ENCODE peak calls at places on chromosomes 13 and 19, in four cellular contexts. X is CD4-positive, alpha-beta T cell; G is PC-3; L is SK-N-SH. H is an unnamed sample.

GRCh38 chr19:9865732-9866627 is 30.9 kb downstream of the PIN1 start:
- DNase-seq in L (no peak), G (no peak), X (peak), H (no peak)

GRCh38 chr19:14059093-14059480 is 2.8 kb downstream of the PALM3 start:
- DNase-seq in L (peak), G (no peak), X (no peak), H (no peak)

GRCh38 chr13:95327190-95327589 is 25.9 kb upstream of the ABCC4 start:
- DNase-seq in X (no peak), G (no peak), L (no peak), H (no peak)

GRCh38 chr19:36198116-36198515 is 16.3 kb downstream of the ZNF565 start:
- DNase-seq in G (no peak), L (no peak), X (no peak), H (no peak)

GRCh38 chr19:47541507-47541906 is 26.6 kb upstream of the NAPA start:
- DNase-seq in L (no peak), X (no peak), G (no peak), H (no peak)

GRCh38 chr13:113804703-113805430 is 45.8 kb downstream of the TMEM255B start:
- DNase-seq in L (no peak), X (no peak), G (no peak), H (no peak)

GRCh38 chr13:49248433-49249002 is 793 bp downstream of the CDADC1 start:
- DNase-seq in G (peak), X (no peak), L (peak), H (peak)

GRCh38 chr13:75760182-75760981 is 124.3 kb downstream of the LMO7 start:
- DNase-seq in L (no peak), X (peak), G (peak), H (peak)

GRCh38 chr19:54325631-54326030 is 12.7 kb upstream of the LILRA5 start:
- DNase-seq in L (no peak), X (no peak), G (no peak), H (no peak)

GRCh38 chr19:36915992-36916830 is at the start of the genes ZNF568 and ZNF829:
- DNase-seq in L (peak), X (peak), G (no peak), H (peak)

GRCh38 chr19:38759590-38760003 is 13.7 kb downstream of the LGALS7 start:
- DNase-seq in X (no peak), G (no peak), L (no peak), H (no peak)

GRCh38 chr19:39350156-39350555 is 7.9 kb downstream of the SAMD4B start:
- DNase-seq in G (no peak), L (no peak), X (no peak), H (no peak)

GRCh38 chr13:63279136-63279535 is 1863.5 kb upstream of the PCDH20 start:
- DNase-seq in G (no peak), L (no peak), X (no peak), H (no peak)

GRCh38 chr19:44345969-44346368 is 10.5 kb downstream of the ZNF112 start:
- DNase-seq in X (no peak), G (no peak), L (no peak), H (no peak)

GRCh38 chr13:42492372-42492920 is 81.5 kb upstream of the TNFSF11 start:
- DNase-seq in G (no peak), X (no peak), L (no peak), H (peak)

GRCh38 chr19:12940897-12941296 is 2.5 kb downstream of the CALR start:
- DNase-seq in X (no peak), L (no peak), G (no peak), H (no peak)

GRCh38 chr13:101493541-101493940 is 41.1 kb downstream of the ITGBL1 start:
- DNase-seq in G (no peak), X (no peak), L (no peak), H (no peak)

GRCh38 chr13:20981370-20982095 is 79.0 kb upstream of the XPO4 start:
- DNase-seq in L (no peak), X (no peak), G (no peak), H (no peak)

GRCh38 chr13:32125221-32125621 is 93.6 kb downstream of the FRY start:
- DNase-seq in L (no peak), G (peak), X (no peak), H (peak)

GRCh38 chr13:97307882-97308624 is 85.9 kb downstream of the MBNL2 start:
- DNase-seq in G (peak), X (no peak), L (peak), H (peak)

GRCh38 chr13:98564204-98564603 is 12.7 kb downstream of the STK24 start:
- DNase-seq in X (no peak), G (no peak), L (no peak), H (no peak)

GRCh38 chr13:31950121-31950810 is 81.3 kb upstream of the FRY start:
- DNase-seq in L (no peak), G (no peak), X (no peak), H (no peak)

GRCh38 chr19:53977429-53977990 is 13.9 kb upstream of the CACNG6 start:
- DNase-seq in G (peak), L (peak), X (peak), H (peak)

GRCh38 chr19:31946491-31946890 is 398.9 kb upstream of the ZNF507 start:
- DNase-seq in G (no peak), L (no peak), X (no peak), H (no peak)

GRCh38 chr19:12166596-12166995 is 3.7 kb downstream of the ZNF136 start:
- DNase-seq in L (no peak), G (no peak), X (no peak), H (no peak)

GRCh38 chr13:93364166-93364565 is 137.6 kb downstream of the GPC6 start:
- DNase-seq in G (peak), X (no peak), L (no peak), H (no peak)

GRCh38 chr13:31882794-31883193 is 143.5 kb downstream of the RXFP2 start:
- DNase-seq in L (no peak), G (no peak), X (no peak), H (no peak)

GRCh38 chr13:44934724-44935123 is 54.5 kb downstream of the NUFIP1 start:
- DNase-seq in G (peak), X (no peak), L (no peak), H (no peak)

GRCh38 chr19:45518469-45518826 is 11.2 kb downstream of the VASP start:
- DNase-seq in L (no peak), G (no peak), X (no peak), H (no peak)

GRCh38 chr19:45523642-45524256 is 16.5 kb downstream of the VASP start:
- DNase-seq in G (peak), L (peak), X (peak), H (peak)

GRCh38 chr19:45526143-45526542 is 18.9 kb downstream of the VASP start:
- DNase-seq in L (peak), G (peak), X (no peak), H (no peak)

GRCh38 chr19:45524575-45525129 is 17.4 kb downstream of the VASP start:
- DNase-seq in L (no peak), X (no peak), G (no peak), H (no peak)

GRCh38 chr19:45522010-45522941 is 15.0 kb downstream of the VASP start:
- DNase-seq in X (no peak), G (no peak), L (no peak), H (no peak)
- H3K27ac ChIP-seq in X (no peak), G (no peak), L (no peak), H (no peak)

DNA sequence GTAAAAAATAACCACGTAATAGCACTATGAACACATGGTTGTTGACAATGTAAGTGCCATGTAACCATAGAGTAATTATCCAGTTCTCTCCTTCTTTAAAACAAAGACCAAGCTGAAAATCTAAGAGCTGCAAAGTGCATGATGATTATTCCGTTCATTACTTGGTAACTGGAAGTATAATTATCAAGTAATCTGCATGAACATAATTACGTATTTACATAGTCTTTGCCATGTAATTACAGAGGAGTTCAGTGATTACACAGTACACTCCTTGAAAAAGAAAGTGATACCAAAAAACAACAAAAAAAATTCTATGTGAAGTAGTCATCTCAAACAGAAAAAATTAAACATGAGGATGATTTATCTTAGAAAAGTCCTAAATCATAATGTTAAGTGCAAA is 288.6 kb downstream of the EFNB2 start:
- DNase-seq in G (no peak), X (no peak), L (no peak), H (no peak)
- H3K27ac ChIP-seq in G (no peak), X (no peak), L (no peak), H (no peak)

DNA sequence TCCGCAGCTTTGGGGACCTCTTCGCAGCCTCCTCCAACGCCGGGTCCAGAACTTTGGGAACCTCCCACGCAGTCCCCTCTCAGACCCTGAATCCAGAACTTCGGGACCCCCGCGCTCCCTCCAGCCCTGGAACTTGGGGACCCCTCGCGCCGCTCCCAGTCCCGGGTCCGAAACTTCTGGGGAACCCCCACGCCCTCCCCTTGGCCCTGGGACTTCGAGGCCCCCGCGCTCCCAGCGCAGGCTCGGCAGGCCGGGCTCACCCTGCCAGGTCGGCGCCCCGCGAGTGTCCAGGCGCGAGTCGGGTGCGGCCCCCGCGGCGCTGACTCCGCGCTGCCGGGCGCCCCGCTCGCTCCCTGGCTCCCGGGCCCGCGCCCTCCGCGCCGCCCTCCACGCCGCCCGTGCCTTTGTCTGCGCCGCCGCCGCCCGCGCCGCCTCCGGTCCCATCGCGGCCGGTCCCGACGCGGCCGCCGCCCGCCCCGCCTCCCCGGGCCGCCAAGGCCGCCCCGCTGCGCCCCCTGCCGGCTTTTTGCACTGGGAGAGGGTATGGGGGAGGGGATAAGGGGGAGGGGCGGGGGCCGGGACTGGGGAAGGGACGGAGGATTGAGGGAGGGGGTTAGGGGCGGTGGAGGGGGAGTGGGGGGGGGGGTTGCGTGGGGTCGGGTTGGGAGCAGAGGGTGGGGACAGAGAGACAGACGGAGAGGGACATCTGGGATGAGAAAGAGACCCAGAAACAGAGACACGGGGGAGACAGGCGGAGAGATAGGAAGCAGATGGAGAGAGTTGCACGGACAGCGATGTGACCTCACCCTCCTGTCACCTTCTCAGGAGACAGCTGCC is at the start of gene HOMER3:
- DNase-seq in X (peak), L (peak), G (peak), H (peak)
- H3K27ac ChIP-seq in X (no peak), L (peak), G (no peak), H (no peak)

GRCh38 chr19:6362024-6362344 is 653 bp downstream of the CLPP start:
- DNase-seq in X (no peak), L (no peak), G (no peak), H (no peak)
- H3K27ac ChIP-seq in X (peak), L (peak), G (no peak), H (no peak)

GRCh38 chr19:15087182-15087581 is 5.2 kb downstream of the OR1I1 start:
- DNase-seq in L (no peak), X (no peak), G (no peak), H (no peak)

DNA sequence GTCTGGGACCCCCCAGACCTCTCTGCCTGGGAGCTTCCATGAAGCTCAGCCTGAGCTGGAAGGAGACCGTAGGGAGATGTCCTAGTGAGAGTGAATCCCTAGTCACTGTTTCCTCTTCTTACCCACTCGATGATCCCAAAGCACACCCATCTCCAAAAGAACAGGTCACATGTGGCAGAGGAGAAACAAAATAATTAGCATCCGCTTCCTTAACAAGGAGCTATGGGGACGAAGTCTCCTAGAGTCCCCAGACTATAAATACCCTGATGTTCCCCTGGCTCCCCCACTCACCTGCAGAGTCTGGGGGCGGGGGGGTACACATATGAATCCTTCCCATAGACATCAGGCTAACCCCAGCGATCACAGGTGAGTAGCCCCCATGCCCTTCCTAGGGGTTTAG is at the start of gene OR1I1:
- DNase-seq in L (no peak), X (no peak), G (no peak), H (no peak)
- H3K27ac ChIP-seq in L (no peak), X (no peak), G (no peak), H (no peak)

GRCh38 chr19:45445139-45445538 is 21.4 kb upstream of the ERCC1 start:
- DNase-seq in L (no peak), G (no peak), X (no peak), H (no peak)
- H3K27ac ChIP-seq in L (peak), G (no peak), X (no peak), H (no peak)

GRCh38 chr19:28075229-28075628 is 1137.7 kb downstream of the UQCRFS1 start:
- DNase-seq in X (no peak), G (no peak), L (no peak), H (no peak)
- H3K27ac ChIP-seq in X (no peak), G (no peak), L (no peak), H (peak)

DNA sequence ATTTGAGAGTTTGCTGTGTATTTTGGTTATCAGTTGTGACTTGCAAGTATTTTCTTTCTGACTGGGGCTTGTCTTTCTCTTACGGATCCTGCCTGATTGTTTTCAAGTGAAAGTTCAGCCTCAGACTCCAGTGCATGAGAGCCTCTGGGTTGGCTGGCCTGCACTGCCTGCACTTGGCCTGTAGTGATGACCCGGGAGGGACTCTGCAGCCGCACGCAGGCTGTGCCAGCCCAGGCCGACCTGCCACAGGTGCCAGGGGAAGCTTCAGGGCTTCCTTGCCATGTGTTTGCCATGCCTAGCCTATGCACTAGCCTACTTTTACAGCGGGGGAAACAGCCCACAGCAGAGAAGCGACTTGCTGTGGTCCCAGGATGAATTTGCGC is 77.0 kb downstream of the KDM4B start:
- DNase-seq in G (no peak), L (no peak), X (no peak), H (no peak)
- H3K27ac ChIP-seq in G (peak), L (no peak), X (no peak), H (no peak)

GRCh38 chr19:8610928-8611284 is 391 bp upstream of the ADAMTS10 start:
- DNase-seq in G (no peak), L (no peak), X (no peak), H (no peak)

GRCh38 chr19:8608858-8609209 is 1.7 kb downstream of the ADAMTS10 start:
- DNase-seq in L (no peak), G (no peak), X (no peak), H (no peak)

GRCh38 chr19:8609210-8610040 is 1.1 kb downstream of the ADAMTS10 start:
- DNase-seq in X (no peak), G (no peak), L (peak), H (no peak)

GRCh38 chr19:8611391-8611883 is 922 bp upstream of the ADAMTS10 start:
- DNase-seq in G (no peak), X (no peak), L (peak), H (no peak)

GRCh38 chr19:8610041-8610927 is at the start of gene ADAMTS10:
- DNase-seq in G (no peak), L (peak), X (peak), H (no peak)
- H3K27ac ChIP-seq in G (no peak), L (no peak), X (peak), H (peak)

DNA sequence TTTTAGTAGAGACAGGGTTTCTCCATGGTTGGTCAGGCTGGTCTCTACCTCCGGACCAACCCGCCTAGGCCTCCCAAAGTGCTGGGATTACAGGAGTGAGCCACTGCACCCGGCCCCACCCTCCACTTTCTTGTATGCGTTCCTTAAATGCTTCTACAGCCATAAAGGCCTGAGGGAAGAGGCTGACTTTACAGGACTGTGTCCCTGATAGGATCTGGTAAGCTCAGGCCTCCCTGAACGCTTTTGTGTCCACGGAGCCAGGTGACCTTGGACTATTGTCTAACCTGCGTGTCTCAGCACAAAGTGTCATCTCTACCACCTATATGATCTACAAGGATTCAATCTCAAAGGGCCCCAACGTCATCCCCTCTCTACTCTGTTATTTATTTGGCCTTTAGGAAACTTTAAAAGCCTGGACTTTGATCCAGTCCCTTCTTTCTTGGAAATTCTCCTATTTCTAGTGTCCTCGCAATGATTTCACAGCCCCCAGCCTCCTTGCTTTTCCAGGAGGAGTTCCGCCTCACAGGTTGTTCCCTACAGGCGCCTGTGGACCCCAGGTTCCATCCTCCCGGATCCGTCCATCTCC is 701 bp downstream of the ZNF552 start:
- DNase-seq in L (no peak), G (peak), X (no peak), H (peak)
- H3K27ac ChIP-seq in L (peak), G (peak), X (peak), H (peak)